ENCODE peak calls at places on chromosomes 2 and 18, in nine cellular contexts. One of them, this sample, is unnamed.
A peak's percentile ranks its signal among the peaks of the same experiment; 100 is the strongest.

GRCh38 chr2:128300621-128301020 is 18.0 kb downstream of the HS6ST1 start:
- DNase-seq in HL-60: no peak
- DNase-seq in LNCaP clone FGC: no peak
- DNase-seq in upper lobe of right lung: no peak
- DNase-seq in nephron progenitor cell: no peak
- DNase-seq in bronchial epithelial cell: no peak
- DNase-seq in HFFc6: no peak
- DNase-seq in endothelial cell: no peak
- DNase-seq in progenitor cell of endocrine pancreas: no peak
- DNase-seq in this sample: no peak

GRCh38 chr18:35084494-35085449 is 43.6 kb downstream of the MAPRE2 start:
- DNase-seq in HL-60: no peak
- DNase-seq in progenitor cell of endocrine pancreas: no peak
- DNase-seq in HFFc6: no peak
- DNase-seq in nephron progenitor cell: no peak
- DNase-seq in bronchial epithelial cell: no peak
- DNase-seq in endothelial cell: no peak
- DNase-seq in upper lobe of right lung: no peak
- DNase-seq in LNCaP clone FGC: no peak
- DNase-seq in this sample: no peak

GRCh38 chr2:2727876-2728511 is 396.9 kb upstream of the MYT1L start:
- DNase-seq in progenitor cell of endocrine pancreas: no peak
- DNase-seq in HL-60: no peak
- DNase-seq in nephron progenitor cell: no peak
- DNase-seq in endothelial cell: no peak
- DNase-seq in HFFc6: no peak
- DNase-seq in bronchial epithelial cell: no peak
- DNase-seq in LNCaP clone FGC: no peak
- DNase-seq in upper lobe of right lung: no peak
- DNase-seq in this sample: no peak

GRCh38 chr18:79781331-79781941 is 16.3 kb upstream of the KCNG2 start:
- DNase-seq in LNCaP clone FGC: no peak
- DNase-seq in HFFc6: no peak
- DNase-seq in HL-60: no peak
- DNase-seq in nephron progenitor cell: no peak
- DNase-seq in upper lobe of right lung: peak; percentile 50
- DNase-seq in endothelial cell: no peak
- DNase-seq in bronchial epithelial cell: no peak
- DNase-seq in progenitor cell of endocrine pancreas: no peak
- DNase-seq in this sample: no peak

GRCh38 chr2:191620144-191620543 is 57.8 kb upstream of the NABP1 start:
- DNase-seq in progenitor cell of endocrine pancreas: no peak
- DNase-seq in LNCaP clone FGC: no peak
- DNase-seq in upper lobe of right lung: no peak
- DNase-seq in HL-60: no peak
- DNase-seq in bronchial epithelial cell: peak; percentile 65
- DNase-seq in endothelial cell: no peak
- DNase-seq in HFFc6: peak; percentile 36
- DNase-seq in nephron progenitor cell: no peak
- DNase-seq in this sample: no peak

GRCh38 chr2:46449712-46450111 is 29.7 kb upstream of the TMEM247 start:
- DNase-seq in LNCaP clone FGC: no peak
- DNase-seq in HFFc6: no peak
- DNase-seq in nephron progenitor cell: no peak
- DNase-seq in progenitor cell of endocrine pancreas: no peak
- DNase-seq in bronchial epithelial cell: no peak
- DNase-seq in endothelial cell: no peak
- DNase-seq in HL-60: no peak
- DNase-seq in upper lobe of right lung: no peak
- DNase-seq in this sample: no peak

GRCh38 chr2:85750509-85751299 is 3.1 kb upstream of the ATOH8 start:
- DNase-seq in progenitor cell of endocrine pancreas: peak; percentile 57
- DNase-seq in nephron progenitor cell: peak; percentile 79
- DNase-seq in endothelial cell: peak; percentile 79
- DNase-seq in upper lobe of right lung: peak; percentile 86
- DNase-seq in HFFc6: peak; percentile 49
- DNase-seq in LNCaP clone FGC: no peak
- DNase-seq in HL-60: peak; percentile 45
- DNase-seq in bronchial epithelial cell: peak; percentile 48
- DNase-seq in this sample: no peak

GRCh38 chr18:10006261-10006903 is 92.6 kb downstream of the VAPA start:
- DNase-seq in upper lobe of right lung: no peak
- DNase-seq in HFFc6: peak; percentile 36
- DNase-seq in progenitor cell of endocrine pancreas: no peak
- DNase-seq in endothelial cell: no peak
- DNase-seq in nephron progenitor cell: no peak
- DNase-seq in bronchial epithelial cell: peak; percentile 39
- DNase-seq in LNCaP clone FGC: no peak
- DNase-seq in HL-60: peak; percentile 42
- DNase-seq in this sample: peak; percentile 59

GRCh38 chr2:75055820-75056675 is 97.6 kb downstream of the POLE4 start:
- DNase-seq in endothelial cell: no peak
- DNase-seq in nephron progenitor cell: no peak
- DNase-seq in HFFc6: peak; percentile 9
- DNase-seq in LNCaP clone FGC: no peak
- DNase-seq in HL-60: no peak
- DNase-seq in bronchial epithelial cell: no peak
- DNase-seq in progenitor cell of endocrine pancreas: no peak
- DNase-seq in upper lobe of right lung: no peak
- DNase-seq in this sample: no peak

GRCh38 chr2:27932396-27932795 is 41.9 kb downstream of the BABAM2 start:
- DNase-seq in nephron progenitor cell: no peak
- DNase-seq in bronchial epithelial cell: peak; percentile 97
- DNase-seq in endothelial cell: no peak
- DNase-seq in progenitor cell of endocrine pancreas: no peak
- DNase-seq in LNCaP clone FGC: no peak
- DNase-seq in HFFc6: peak; percentile 16
- DNase-seq in upper lobe of right lung: no peak
- DNase-seq in HL-60: no peak
- DNase-seq in this sample: no peak

GRCh38 chr2:143928613-143929012 is 591.3 kb downstream of the ZEB2 start:
- DNase-seq in HFFc6: no peak
- DNase-seq in endothelial cell: no peak
- DNase-seq in bronchial epithelial cell: no peak
- DNase-seq in progenitor cell of endocrine pancreas: no peak
- DNase-seq in upper lobe of right lung: no peak
- DNase-seq in HL-60: no peak
- DNase-seq in nephron progenitor cell: no peak
- DNase-seq in LNCaP clone FGC: no peak
- DNase-seq in this sample: no peak

GRCh38 chr18:12376034-12376717 is 851 bp downstream of the AFG3L2 start:
- DNase-seq in HFFc6: no peak
- DNase-seq in upper lobe of right lung: no peak
- DNase-seq in HL-60: no peak
- DNase-seq in LNCaP clone FGC: no peak
- DNase-seq in progenitor cell of endocrine pancreas: no peak
- DNase-seq in nephron progenitor cell: peak; percentile 27
- DNase-seq in endothelial cell: peak; percentile 10
- DNase-seq in bronchial epithelial cell: peak; percentile 29
- DNase-seq in this sample: no peak

GRCh38 chr2:127622561-127623387 is 23.2 kb upstream of the GPR17 start:
- DNase-seq in bronchial epithelial cell: no peak
- DNase-seq in LNCaP clone FGC: no peak
- DNase-seq in HFFc6: no peak
- DNase-seq in endothelial cell: no peak
- DNase-seq in HL-60: no peak
- DNase-seq in progenitor cell of endocrine pancreas: no peak
- DNase-seq in upper lobe of right lung: peak; percentile 48
- DNase-seq in nephron progenitor cell: no peak
- DNase-seq in this sample: peak; percentile 75

DNA sequence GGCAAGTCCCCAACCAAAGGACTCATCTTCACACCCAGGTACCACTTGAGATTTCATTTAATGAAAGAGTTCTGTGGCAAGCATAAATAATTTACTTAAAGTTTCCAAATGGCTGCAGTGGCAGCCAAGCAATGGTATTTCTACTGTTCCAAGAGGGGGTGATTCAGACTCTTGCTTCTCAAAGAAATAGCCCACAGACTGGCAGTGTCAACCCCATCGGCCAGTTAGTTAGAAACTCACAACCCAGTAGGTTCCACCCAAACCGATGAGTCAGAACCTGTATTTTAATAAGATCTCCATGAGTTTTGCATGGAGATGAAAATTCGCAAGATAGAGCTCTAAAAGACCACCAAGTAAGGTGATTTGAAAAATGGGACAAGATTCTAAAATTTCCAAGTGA is 361.6 kb upstream of the ID2 start:
- DNase-seq in nephron progenitor cell: no peak
- DNase-seq in progenitor cell of endocrine pancreas: no peak
- DNase-seq in bronchial epithelial cell: no peak
- DNase-seq in HFFc6: no peak
- DNase-seq in HL-60: no peak
- DNase-seq in upper lobe of right lung: no peak
- DNase-seq in endothelial cell: no peak
- DNase-seq in LNCaP clone FGC: no peak
- DNase-seq in this sample: peak; percentile 21
- TF ChIP-seq CTCF in nephron progenitor cell: no peak
- TF ChIP-seq CTCF in progenitor cell of endocrine pancreas: no peak
- TF ChIP-seq CTCF in bronchial epithelial cell: no peak
- TF ChIP-seq CTCF in HFFc6: no peak
- TF ChIP-seq CTCF in HL-60: no peak
- TF ChIP-seq CTCF in upper lobe of right lung: no peak
- TF ChIP-seq CTCF in endothelial cell: no peak
- TF ChIP-seq CTCF in LNCaP clone FGC: no peak
- TF ChIP-seq CTCF in this sample: no peak

DNA sequence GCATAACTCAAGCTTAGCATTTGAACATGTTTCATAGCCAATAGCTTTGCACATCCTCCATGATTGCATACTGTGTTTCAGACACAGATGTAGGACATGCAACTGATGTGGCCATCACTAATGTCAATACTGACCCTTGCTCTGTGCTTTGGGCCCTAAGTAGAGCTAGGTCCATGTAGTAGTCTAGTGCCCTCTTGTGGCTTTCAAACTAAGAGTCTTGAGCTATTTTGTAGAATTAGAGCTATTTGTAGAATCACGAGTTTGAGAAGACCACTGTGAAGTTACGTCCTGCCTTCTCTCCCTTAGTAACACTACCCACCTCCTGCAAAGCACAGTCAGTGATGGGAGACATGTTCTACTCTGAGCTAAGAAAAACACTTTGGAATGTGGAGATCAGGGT is 306.4 kb upstream of the TNP1 start:
- DNase-seq in bronchial epithelial cell: peak; percentile 64
- DNase-seq in HL-60: no peak
- DNase-seq in progenitor cell of endocrine pancreas: no peak
- DNase-seq in upper lobe of right lung: no peak
- DNase-seq in LNCaP clone FGC: no peak
- DNase-seq in nephron progenitor cell: no peak
- DNase-seq in HFFc6: peak; percentile 32
- DNase-seq in endothelial cell: peak; percentile 14
- DNase-seq in this sample: no peak
- TF ChIP-seq CTCF in bronchial epithelial cell: peak; percentile 60
- TF ChIP-seq CTCF in HL-60: peak; percentile 21
- TF ChIP-seq CTCF in progenitor cell of endocrine pancreas: peak; percentile 58
- TF ChIP-seq CTCF in upper lobe of right lung: peak; percentile 47
- TF ChIP-seq CTCF in LNCaP clone FGC: peak; percentile 51
- TF ChIP-seq CTCF in nephron progenitor cell: peak; percentile 59
- TF ChIP-seq CTCF in HFFc6: peak; percentile 86
- TF ChIP-seq CTCF in endothelial cell: peak; percentile 43
- TF ChIP-seq CTCF in this sample: peak; percentile 72

GRCh38 chr2:7671312-7671711 is 754.1 kb downstream of the RNF144A start:
- DNase-seq in HFFc6: no peak
- DNase-seq in HL-60: no peak
- DNase-seq in LNCaP clone FGC: no peak
- DNase-seq in nephron progenitor cell: no peak
- DNase-seq in endothelial cell: no peak
- DNase-seq in upper lobe of right lung: no peak
- DNase-seq in progenitor cell of endocrine pancreas: no peak
- DNase-seq in bronchial epithelial cell: no peak
- DNase-seq in this sample: no peak

GRCh38 chr2:7670905-7671304 is 753.7 kb downstream of the RNF144A start:
- DNase-seq in endothelial cell: no peak
- DNase-seq in LNCaP clone FGC: no peak
- DNase-seq in upper lobe of right lung: no peak
- DNase-seq in HFFc6: no peak
- DNase-seq in progenitor cell of endocrine pancreas: no peak
- DNase-seq in nephron progenitor cell: no peak
- DNase-seq in bronchial epithelial cell: no peak
- DNase-seq in HL-60: no peak
- DNase-seq in this sample: no peak

GRCh38 chr2:7672685-7673071 is 755.5 kb downstream of the RNF144A start:
- DNase-seq in nephron progenitor cell: no peak
- DNase-seq in LNCaP clone FGC: no peak
- DNase-seq in bronchial epithelial cell: no peak
- DNase-seq in upper lobe of right lung: no peak
- DNase-seq in HL-60: no peak
- DNase-seq in progenitor cell of endocrine pancreas: no peak
- DNase-seq in HFFc6: no peak
- DNase-seq in endothelial cell: no peak
- DNase-seq in this sample: no peak

GRCh38 chr2:7673101-7673500 is 755.9 kb downstream of the RNF144A start:
- DNase-seq in endothelial cell: no peak
- DNase-seq in upper lobe of right lung: no peak
- DNase-seq in LNCaP clone FGC: no peak
- DNase-seq in bronchial epithelial cell: no peak
- DNase-seq in nephron progenitor cell: no peak
- DNase-seq in HFFc6: no peak
- DNase-seq in progenitor cell of endocrine pancreas: no peak
- DNase-seq in HL-60: no peak
- DNase-seq in this sample: no peak

GRCh38 chr2:7672027-7672684 is 754.9 kb downstream of the RNF144A start:
- DNase-seq in bronchial epithelial cell: peak; percentile 50
- DNase-seq in LNCaP clone FGC: peak; percentile 32
- DNase-seq in endothelial cell: peak; percentile 76
- DNase-seq in progenitor cell of endocrine pancreas: peak; percentile 50
- DNase-seq in HFFc6: peak; percentile 21
- DNase-seq in nephron progenitor cell: peak; percentile 79
- DNase-seq in HL-60: peak; percentile 5
- DNase-seq in upper lobe of right lung: peak; percentile 78
- DNase-seq in this sample: no peak
- TF ChIP-seq CTCF in bronchial epithelial cell: peak; percentile 59
- TF ChIP-seq CTCF in LNCaP clone FGC: peak; percentile 80
- TF ChIP-seq CTCF in endothelial cell: peak; percentile 94
- TF ChIP-seq CTCF in progenitor cell of endocrine pancreas: peak; percentile 81
- TF ChIP-seq CTCF in HFFc6: peak; percentile 85
- TF ChIP-seq CTCF in nephron progenitor cell: peak; percentile 82
- TF ChIP-seq CTCF in HL-60: peak; percentile 65
- TF ChIP-seq CTCF in upper lobe of right lung: peak; percentile 70
- TF ChIP-seq CTCF in this sample: peak; percentile 25

GRCh38 chr2:224366269-224366668 is 35.6 kb downstream of the FAM124B start:
- DNase-seq in nephron progenitor cell: no peak
- DNase-seq in bronchial epithelial cell: no peak
- DNase-seq in LNCaP clone FGC: peak; percentile 40
- DNase-seq in progenitor cell of endocrine pancreas: no peak
- DNase-seq in HFFc6: no peak
- DNase-seq in HL-60: no peak
- DNase-seq in endothelial cell: no peak
- DNase-seq in upper lobe of right lung: no peak
- DNase-seq in this sample: no peak

GRCh38 chr2:224372624-224373023 is 29.3 kb downstream of the FAM124B start:
- DNase-seq in progenitor cell of endocrine pancreas: no peak
- DNase-seq in endothelial cell: no peak
- DNase-seq in HL-60: no peak
- DNase-seq in nephron progenitor cell: no peak
- DNase-seq in LNCaP clone FGC: no peak
- DNase-seq in bronchial epithelial cell: no peak
- DNase-seq in upper lobe of right lung: no peak
- DNase-seq in HFFc6: no peak
- DNase-seq in this sample: no peak

GRCh38 chr2:224363281-224363680 is 38.6 kb downstream of the FAM124B start:
- DNase-seq in LNCaP clone FGC: no peak
- DNase-seq in HL-60: no peak
- DNase-seq in nephron progenitor cell: no peak
- DNase-seq in progenitor cell of endocrine pancreas: no peak
- DNase-seq in endothelial cell: no peak
- DNase-seq in bronchial epithelial cell: no peak
- DNase-seq in HFFc6: no peak
- DNase-seq in upper lobe of right lung: no peak
- DNase-seq in this sample: no peak

GRCh38 chr2:224369028-224369632 is 32.8 kb downstream of the FAM124B start:
- DNase-seq in LNCaP clone FGC: peak; percentile 23
- DNase-seq in upper lobe of right lung: no peak
- DNase-seq in HL-60: no peak
- DNase-seq in nephron progenitor cell: peak; percentile 26
- DNase-seq in bronchial epithelial cell: peak; percentile 47
- DNase-seq in endothelial cell: peak; percentile 20
- DNase-seq in HFFc6: peak; percentile 38
- DNase-seq in progenitor cell of endocrine pancreas: no peak
- DNase-seq in this sample: no peak
- TF ChIP-seq CTCF in LNCaP clone FGC: peak; percentile 50
- TF ChIP-seq CTCF in upper lobe of right lung: peak; percentile 77
- TF ChIP-seq CTCF in HL-60: peak; percentile 32
- TF ChIP-seq CTCF in nephron progenitor cell: peak; percentile 68
- TF ChIP-seq CTCF in bronchial epithelial cell: peak; percentile 56
- TF ChIP-seq CTCF in endothelial cell: peak; percentile 68
- TF ChIP-seq CTCF in HFFc6: peak; percentile 87
- TF ChIP-seq CTCF in progenitor cell of endocrine pancreas: peak; percentile 64
- TF ChIP-seq CTCF in this sample: peak; percentile 75

This sample was measured in osteocyte.